ENCODE peak calls at places on chromosomes 13 and 19, in four cellular contexts. One of them, this sample, is unnamed.

GRCh38 chr13:32164622-32165268 is 133.2 kb downstream of the FRY start:
- DNase-seq in nephron progenitor cell: peak; percentile 42
- DNase-seq in cardiac muscle cell: peak; percentile 84
- DNase-seq in foreskin fibroblast: peak; percentile 64
- DNase-seq in this sample: peak; percentile 32

GRCh38 chr19:5218255-5218855 is 122.3 kb downstream of the PTPRS start:
- DNase-seq in nephron progenitor cell: no peak
- DNase-seq in cardiac muscle cell: no peak
- DNase-seq in foreskin fibroblast: no peak
- DNase-seq in this sample: no peak

GRCh38 chr13:48586591-48587103 is 53.8 kb upstream of the RCBTB2 start:
- DNase-seq in nephron progenitor cell: no peak
- DNase-seq in cardiac muscle cell: peak; percentile 84
- DNase-seq in foreskin fibroblast: no peak
- DNase-seq in this sample: no peak

GRCh38 chr13:50168803-50169202 is 153.6 kb downstream of the KCNRG start:
- DNase-seq in nephron progenitor cell: no peak
- DNase-seq in cardiac muscle cell: no peak
- DNase-seq in foreskin fibroblast: no peak
- DNase-seq in this sample: no peak

GRCh38 chr13:49214917-49215376 is 5.2 kb upstream of the MLNR start:
- DNase-seq in nephron progenitor cell: no peak
- DNase-seq in cardiac muscle cell: peak; percentile 44
- DNase-seq in foreskin fibroblast: peak; percentile 45
- DNase-seq in this sample: no peak

GRCh38 chr13:60759499-60759898 is 362.5 kb downstream of the TDRD3 start:
- DNase-seq in nephron progenitor cell: no peak
- DNase-seq in cardiac muscle cell: peak; percentile 14
- DNase-seq in foreskin fibroblast: no peak
- DNase-seq in this sample: no peak

GRCh38 chr13:41652735-41653361 is 195.5 kb downstream of the RGCC start:
- DNase-seq in nephron progenitor cell: peak; percentile 15
- DNase-seq in cardiac muscle cell: peak; percentile 76
- DNase-seq in foreskin fibroblast: peak; percentile 79
- DNase-seq in this sample: peak; percentile 31

GRCh38 chr19:27974082-27974513 is 1238.9 kb downstream of the UQCRFS1 start:
- DNase-seq in nephron progenitor cell: peak; percentile 54
- DNase-seq in cardiac muscle cell: peak; percentile 51
- DNase-seq in foreskin fibroblast: peak; percentile 20
- DNase-seq in this sample: peak; percentile 40

GRCh38 chr19:38538793-38539528 is 78.8 kb downstream of the MAP4K1 start:
- DNase-seq in nephron progenitor cell: no peak
- DNase-seq in cardiac muscle cell: no peak
- DNase-seq in foreskin fibroblast: no peak
- DNase-seq in this sample: no peak

GRCh38 chr19:41995959-41996797 is 2.1 kb upstream of the ATP1A3 start:
- DNase-seq in nephron progenitor cell: peak; percentile 44
- DNase-seq in cardiac muscle cell: no peak
- DNase-seq in foreskin fibroblast: no peak
- DNase-seq in this sample: peak; percentile 49

GRCh38 chr19:39098365-39099269 is 14.4 kb downstream of the ACP7 start:
- DNase-seq in nephron progenitor cell: no peak
- DNase-seq in cardiac muscle cell: no peak
- DNase-seq in foreskin fibroblast: no peak
- DNase-seq in this sample: no peak

GRCh38 chr19:1746401-1747284 is 6.7 kb upstream of the ONECUT3 start:
- DNase-seq in nephron progenitor cell: no peak
- DNase-seq in cardiac muscle cell: peak; percentile 49
- DNase-seq in foreskin fibroblast: peak; percentile 43
- DNase-seq in this sample: no peak

GRCh38 chr13:72062566-72062965 is 195.6 kb upstream of the DACH1 start:
- DNase-seq in nephron progenitor cell: no peak
- DNase-seq in cardiac muscle cell: no peak
- DNase-seq in foreskin fibroblast: no peak
- DNase-seq in this sample: no peak

GRCh38 chr19:6743714-6744380 is 4.4 kb downstream of the TRIP10 start:
- DNase-seq in nephron progenitor cell: no peak
- DNase-seq in cardiac muscle cell: no peak
- DNase-seq in foreskin fibroblast: peak; percentile 52
- DNase-seq in this sample: no peak

GRCh38 chr13:79637086-79637763 is 156.3 kb downstream of the NDFIP2 start:
- DNase-seq in nephron progenitor cell: no peak
- DNase-seq in cardiac muscle cell: peak; percentile 88
- DNase-seq in foreskin fibroblast: peak; percentile 9
- DNase-seq in this sample: no peak

GRCh38 chr13:46165485-46166220 is 16.3 kb downstream of the LCP1 start:
- DNase-seq in nephron progenitor cell: no peak
- DNase-seq in cardiac muscle cell: no peak
- DNase-seq in foreskin fibroblast: no peak
- DNase-seq in this sample: no peak

GRCh38 chr19:16537111-16537510 is 5.1 kb downstream of the CHERP start:
- DNase-seq in nephron progenitor cell: no peak
- DNase-seq in cardiac muscle cell: no peak
- DNase-seq in foreskin fibroblast: no peak
- DNase-seq in this sample: no peak

GRCh38 chr19:16531380-16531669 is 10.9 kb downstream of the CHERP start:
- DNase-seq in nephron progenitor cell: no peak
- DNase-seq in cardiac muscle cell: no peak
- DNase-seq in foreskin fibroblast: no peak
- DNase-seq in this sample: no peak

GRCh38 chr19:16535381-16535780 is 6.9 kb downstream of the CHERP start:
- DNase-seq in nephron progenitor cell: no peak
- DNase-seq in cardiac muscle cell: no peak
- DNase-seq in foreskin fibroblast: no peak
- DNase-seq in this sample: no peak

GRCh38 chr19:16532440-16533273 is 9.6 kb downstream of the CHERP start:
- DNase-seq in nephron progenitor cell: no peak
- DNase-seq in cardiac muscle cell: no peak
- DNase-seq in foreskin fibroblast: no peak
- DNase-seq in this sample: no peak

GRCh38 chr19:16536130-16536529 is 6.1 kb downstream of the CHERP start:
- DNase-seq in nephron progenitor cell: no peak
- DNase-seq in cardiac muscle cell: no peak
- DNase-seq in foreskin fibroblast: no peak
- DNase-seq in this sample: no peak
- TF ChIP-seq CTCF in nephron progenitor cell: no peak
- TF ChIP-seq CTCF in cardiac muscle cell: no peak
- TF ChIP-seq CTCF in foreskin fibroblast: no peak
- TF ChIP-seq CTCF in this sample: no peak

GRCh38 chr13:33945477-33945876 is 127.5 kb downstream of the RFC3 start:
- DNase-seq in nephron progenitor cell: no peak
- DNase-seq in cardiac muscle cell: no peak
- DNase-seq in foreskin fibroblast: no peak
- DNase-seq in this sample: no peak
- TF ChIP-seq CTCF in nephron progenitor cell: no peak
- TF ChIP-seq CTCF in cardiac muscle cell: no peak
- TF ChIP-seq CTCF in foreskin fibroblast: no peak
- TF ChIP-seq CTCF in this sample: no peak

GRCh38 chr19:32039446-32039845 is 306.0 kb upstream of the ZNF507 start:
- DNase-seq in nephron progenitor cell: no peak
- DNase-seq in cardiac muscle cell: no peak
- DNase-seq in foreskin fibroblast: no peak
- DNase-seq in this sample: no peak

GRCh38 chr19:32037998-32038732 is 307.2 kb upstream of the ZNF507 start:
- DNase-seq in nephron progenitor cell: no peak
- DNase-seq in cardiac muscle cell: no peak
- DNase-seq in foreskin fibroblast: no peak
- DNase-seq in this sample: no peak

GRCh38 chr19:32040246-32040645 is 305.2 kb upstream of the ZNF507 start:
- DNase-seq in nephron progenitor cell: no peak
- DNase-seq in cardiac muscle cell: no peak
- DNase-seq in foreskin fibroblast: no peak
- DNase-seq in this sample: no peak

GRCh38 chr19:32041681-32042292 is 303.6 kb upstream of the ZNF507 start:
- DNase-seq in nephron progenitor cell: peak; percentile 72
- DNase-seq in cardiac muscle cell: peak; percentile 56
- DNase-seq in foreskin fibroblast: peak; percentile 16
- DNase-seq in this sample: peak; percentile 62
- TF ChIP-seq CTCF in nephron progenitor cell: peak; percentile 89
- TF ChIP-seq CTCF in cardiac muscle cell: peak; percentile 94
- TF ChIP-seq CTCF in foreskin fibroblast: peak; percentile 51
- TF ChIP-seq CTCF in this sample: peak; percentile 94

GRCh38 chr13:43884221-43884620 is 4.5 kb downstream of the LACC1 start:
- DNase-seq in nephron progenitor cell: no peak
- DNase-seq in cardiac muscle cell: no peak
- DNase-seq in foreskin fibroblast: no peak
- DNase-seq in this sample: no peak
- TF ChIP-seq CTCF in nephron progenitor cell: no peak
- TF ChIP-seq CTCF in cardiac muscle cell: no peak
- TF ChIP-seq CTCF in foreskin fibroblast: no peak
- TF ChIP-seq CTCF in this sample: no peak

DNA sequence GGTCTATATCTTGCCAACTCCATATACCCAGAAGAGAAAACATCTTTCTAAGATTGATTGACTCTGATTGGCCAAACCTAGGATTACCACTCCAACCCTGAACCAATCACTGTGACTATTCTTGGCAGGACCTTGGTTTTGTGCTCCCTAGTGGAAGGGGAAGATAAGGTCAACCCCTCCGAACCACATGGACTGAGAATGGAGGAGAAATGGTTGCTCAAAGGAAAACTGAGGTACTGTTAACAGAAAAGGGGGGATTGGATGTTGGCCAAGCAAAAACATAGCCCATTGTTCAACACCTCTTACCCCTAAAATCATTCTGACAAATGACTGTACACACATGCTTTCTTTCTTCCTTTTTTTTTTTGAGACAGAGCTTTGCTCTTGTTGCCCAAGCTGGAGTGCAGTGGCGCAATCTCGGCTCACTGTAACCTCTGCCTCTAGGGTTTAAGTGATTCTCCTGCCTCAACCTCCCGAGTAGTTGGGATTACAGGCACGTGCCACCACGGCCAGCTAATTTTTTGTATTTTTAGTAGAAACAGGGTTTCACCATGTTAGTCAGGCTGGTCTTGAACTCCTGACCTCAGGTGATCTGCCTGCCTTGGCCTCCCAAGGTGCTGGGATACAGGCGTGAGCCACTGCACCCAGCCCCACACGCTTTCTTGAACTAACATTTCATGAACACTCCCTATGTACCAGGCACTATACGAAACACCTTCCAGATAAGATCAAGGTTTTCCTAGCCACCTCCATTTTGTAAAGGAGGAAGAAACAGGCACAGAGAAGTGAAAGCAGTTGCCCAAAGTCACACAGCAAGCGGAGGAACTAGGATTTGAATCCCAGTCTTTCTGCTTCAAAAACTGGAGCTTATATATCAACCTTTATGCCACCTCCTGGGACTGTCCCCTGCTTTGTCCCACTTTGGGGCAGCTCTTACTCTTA is 6.5 kb downstream of the MEIOSIN start:
- DNase-seq in nephron progenitor cell: no peak
- DNase-seq in cardiac muscle cell: no peak
- DNase-seq in foreskin fibroblast: no peak
- DNase-seq in this sample: no peak
- TF ChIP-seq CTCF in nephron progenitor cell: no peak
- TF ChIP-seq CTCF in cardiac muscle cell: no peak
- TF ChIP-seq CTCF in foreskin fibroblast: no peak
- TF ChIP-seq CTCF in this sample: no peak

DNA sequence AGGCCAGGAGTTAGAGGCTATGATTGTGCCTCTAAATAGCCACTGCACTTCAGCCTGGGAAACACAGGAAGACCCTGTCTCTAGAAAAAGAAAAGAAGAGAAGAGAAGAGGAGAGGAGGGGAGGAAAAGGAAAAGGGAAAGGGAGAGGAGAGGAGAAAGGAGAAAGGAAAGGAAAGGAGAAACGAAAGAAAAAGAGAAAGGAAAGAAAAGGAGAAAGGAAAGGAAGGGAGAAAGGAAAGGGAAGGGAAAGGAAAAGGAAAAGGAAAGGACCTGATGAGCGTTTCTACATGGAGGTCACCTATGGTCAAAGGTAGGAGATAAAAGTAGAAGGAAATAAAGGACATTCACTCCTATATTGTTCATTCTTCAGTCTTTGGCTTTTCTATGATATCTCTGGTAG is 109.1 kb upstream of the TRPC4 start:
- DNase-seq in nephron progenitor cell: no peak
- DNase-seq in cardiac muscle cell: no peak
- DNase-seq in foreskin fibroblast: no peak
- DNase-seq in this sample: no peak
- TF ChIP-seq CTCF in nephron progenitor cell: no peak
- TF ChIP-seq CTCF in cardiac muscle cell: no peak
- TF ChIP-seq CTCF in foreskin fibroblast: no peak
- TF ChIP-seq CTCF in this sample: no peak

GRCh38 chr19:15112385-15112784 is 5.2 kb downstream of the SYDE1 start:
- DNase-seq in nephron progenitor cell: no peak
- DNase-seq in cardiac muscle cell: no peak
- DNase-seq in foreskin fibroblast: peak; percentile 25
- DNase-seq in this sample: no peak
- TF ChIP-seq CTCF in nephron progenitor cell: no peak
- TF ChIP-seq CTCF in cardiac muscle cell: no peak
- TF ChIP-seq CTCF in foreskin fibroblast: peak; percentile 3
- TF ChIP-seq CTCF in this sample: peak; percentile 30

DNA sequence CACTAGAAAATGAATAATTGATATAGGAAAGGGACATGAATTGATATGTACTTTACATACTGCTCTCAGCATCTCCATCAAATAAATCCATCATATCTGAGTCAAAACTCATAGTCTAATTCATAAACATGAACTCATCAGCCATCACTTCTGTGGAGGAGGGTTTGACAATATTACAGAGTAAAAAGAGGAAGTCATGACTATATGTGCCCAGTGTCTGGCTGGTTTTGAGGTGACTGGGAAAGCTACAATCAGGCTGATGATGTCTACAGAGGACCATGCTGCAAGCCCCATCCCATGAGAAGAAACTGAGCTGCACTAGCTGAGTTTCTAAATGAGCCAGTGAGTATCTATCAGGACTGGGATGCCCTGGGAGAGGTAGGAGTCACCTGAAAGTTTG is 417.9 kb downstream of the TSHZ3 start:
- DNase-seq in nephron progenitor cell: no peak
- DNase-seq in cardiac muscle cell: no peak
- DNase-seq in foreskin fibroblast: no peak
- DNase-seq in this sample: no peak
- TF ChIP-seq CTCF in nephron progenitor cell: no peak
- TF ChIP-seq CTCF in cardiac muscle cell: no peak
- TF ChIP-seq CTCF in foreskin fibroblast: no peak
- TF ChIP-seq CTCF in this sample: no peak